ENCODE peak calls at places on chromosomes 4 and X, in nine cellular contexts. J, S, W, B, L, H, Q, F and Z are unnamed samples.

GRCh38 chrX:66046612-66047235 is 6.8 kb upstream of the VSIG4 start:
- DNase-seq in L (no peak), F (no peak), J (no peak), W (no peak), H (no peak), B (no peak), Q (no peak), S (no peak), Z (no peak)

GRCh38 chr4:113646456-113646809 is 115.1 kb downstream of the CAMK2D start:
- DNase-seq in H (peak), Q (peak), B (no peak), S (no peak), F (peak), W (peak), J (no peak), L (no peak), Z (no peak)

GRCh38 chr4:18934197-18934596 is 912.6 kb upstream of the LCORL start:
- DNase-seq in H (no peak), Q (no peak), W (peak), L (no peak), F (peak), S (no peak), J (no peak), B (no peak), Z (no peak)

GRCh38 chr4:188658958-188659522 is 519.8 kb downstream of the TRIML1 start:
- DNase-seq in S (no peak), J (no peak), H (no peak), F (no peak), Q (no peak), L (no peak), W (no peak), B (no peak), Z (no peak)

GRCh38 chr4:98659741-98660507 is 1.5 kb upstream of the TSPAN5 start:
- DNase-seq in W (peak), J (no peak), F (peak), S (no peak), L (no peak), Q (no peak), B (no peak), H (peak), Z (peak)

GRCh38 chrX:68789966-68790365 is 38.9 kb upstream of the EFNB1 start:
- DNase-seq in B (no peak), H (no peak), W (no peak), F (no peak), L (no peak), J (no peak), S (no peak), Q (no peak), Z (no peak)

GRCh38 chr4:140238353-140239041 is 84.5 kb upstream of the MAML3 start:
- DNase-seq in B (peak), Q (peak), L (peak), W (peak), J (peak), S (peak), H (peak), F (peak), Z (no peak)

GRCh38 chr4:64144994-64145393 is 264.3 kb downstream of the TECRL start:
- DNase-seq in B (no peak), F (no peak), W (no peak), J (no peak), H (no peak), L (peak), Q (no peak), S (no peak), Z (no peak)

GRCh38 chr4:108982786-108983185 is 219.9 kb upstream of the ETNPPL start:
- DNase-seq in S (no peak), Q (no peak), W (no peak), B (no peak), F (no peak), L (no peak), J (no peak), H (no peak), Z (no peak)

GRCh38 chr4:111854494-111855087 is 290.7 kb upstream of the FAM241A start:
- DNase-seq in B (no peak), J (no peak), F (peak), Q (no peak), W (peak), H (peak), L (no peak), S (no peak), Z (no peak)

GRCh38 chr4:112284166-112284565 is 1.5 kb downstream of the TIFA start:
- DNase-seq in S (no peak), L (no peak), Q (no peak), F (peak), B (no peak), H (peak), J (no peak), W (peak), Z (no peak)

GRCh38 chr4:13918110-13918509 is 290.6 kb upstream of the BOD1L1 start:
- DNase-seq in W (peak), J (peak), B (no peak), H (peak), S (peak), F (peak), L (peak), Q (no peak), Z (peak)

GRCh38 chrX:24334473-24334872 is 20.6 kb upstream of the SUPT20HL2 start:
- DNase-seq in Q (no peak), L (no peak), F (no peak), J (no peak), H (peak), B (no peak), S (no peak), W (peak), Z (no peak)

GRCh38 chr4:19402666-19403065 is 849.0 kb upstream of the SLIT2 start:
- DNase-seq in S (no peak), W (no peak), L (no peak), Q (no peak), F (no peak), B (no peak), J (no peak), H (peak), Z (no peak)

GRCh38 chr4:1373892-1374705 is 27.1 kb downstream of the UVSSA start:
- DNase-seq in S (no peak), H (no peak), L (no peak), W (no peak), J (no peak), B (peak), F (no peak), Q (peak), Z (no peak)

GRCh38 chr4:170374770-170375169 is 285.0 kb upstream of the AADAT start:
- DNase-seq in H (no peak), S (no peak), L (no peak), W (peak), Q (no peak), F (peak), B (no peak), J (no peak), Z (no peak)

DNA sequence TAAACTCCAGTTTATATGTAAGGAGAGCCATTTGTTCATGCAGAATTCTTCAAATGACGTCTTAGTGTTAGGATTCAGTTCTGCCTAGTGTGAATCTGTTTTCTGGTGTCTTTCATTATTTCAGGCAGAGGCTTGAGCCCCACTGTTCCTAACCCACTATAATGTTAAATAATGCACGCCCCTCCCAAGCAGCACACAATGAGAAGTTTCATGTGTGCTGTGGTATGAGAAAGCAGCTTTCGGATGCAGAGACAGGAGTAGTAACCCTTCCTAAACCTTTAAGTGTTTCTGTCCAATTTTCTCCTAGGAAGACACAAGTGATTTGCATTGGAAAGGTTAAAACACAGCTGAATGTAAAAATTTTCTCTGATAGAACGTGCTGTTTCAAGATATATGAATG is 54.5 kb downstream of the TRIM2 start:
- DNase-seq in J (no peak), W (no peak), Q (no peak), L (no peak), H (no peak), F (no peak), S (no peak), B (no peak), Z (no peak)
- H3K4me3 ChIP-seq in J (no peak), W (no peak), Q (no peak), L (no peak), H (no peak), F (no peak), S (no peak), B (no peak), Z (no peak)

DNA sequence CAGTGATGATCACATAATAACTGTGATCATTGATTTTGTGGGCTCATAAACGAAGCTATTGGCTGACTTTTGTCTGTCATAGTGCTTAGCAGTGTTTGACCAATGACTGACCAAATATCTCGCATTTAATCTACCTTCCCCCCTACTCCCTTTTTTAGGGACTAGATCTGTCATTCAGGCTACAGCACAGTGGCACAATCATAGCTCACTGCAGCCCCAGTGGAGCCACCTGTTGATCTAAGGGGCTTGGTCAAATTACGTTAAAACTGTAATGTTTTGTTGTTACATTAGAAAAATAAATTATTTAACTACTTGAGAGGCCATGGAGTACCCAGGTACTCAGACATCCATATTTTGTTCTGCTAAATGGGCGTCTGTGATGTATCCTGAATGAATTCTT is 1.5 kb downstream of the FUNDC2 start:
- DNase-seq in L (no peak), B (no peak), H (no peak), W (peak), F (no peak), Q (no peak), J (no peak), S (no peak), Z (no peak)
- TF ChIP-seq CTCF in L (no peak), B (no peak), H (no peak), W (peak), F (no peak), Q (no peak), J (no peak), S (no peak), Z (no peak)

GRCh38 chrX:120562569-120562926 is 1.8 kb upstream of the CUL4B start:
- DNase-seq in J (no peak), B (no peak), W (no peak), L (no peak), Q (no peak), S (no peak), H (no peak), F (no peak), Z (no peak)
- H3K4me3 ChIP-seq in J (no peak), B (no peak), W (no peak), L (no peak), Q (no peak), S (no peak), H (no peak), F (no peak), Z (peak)

DNA sequence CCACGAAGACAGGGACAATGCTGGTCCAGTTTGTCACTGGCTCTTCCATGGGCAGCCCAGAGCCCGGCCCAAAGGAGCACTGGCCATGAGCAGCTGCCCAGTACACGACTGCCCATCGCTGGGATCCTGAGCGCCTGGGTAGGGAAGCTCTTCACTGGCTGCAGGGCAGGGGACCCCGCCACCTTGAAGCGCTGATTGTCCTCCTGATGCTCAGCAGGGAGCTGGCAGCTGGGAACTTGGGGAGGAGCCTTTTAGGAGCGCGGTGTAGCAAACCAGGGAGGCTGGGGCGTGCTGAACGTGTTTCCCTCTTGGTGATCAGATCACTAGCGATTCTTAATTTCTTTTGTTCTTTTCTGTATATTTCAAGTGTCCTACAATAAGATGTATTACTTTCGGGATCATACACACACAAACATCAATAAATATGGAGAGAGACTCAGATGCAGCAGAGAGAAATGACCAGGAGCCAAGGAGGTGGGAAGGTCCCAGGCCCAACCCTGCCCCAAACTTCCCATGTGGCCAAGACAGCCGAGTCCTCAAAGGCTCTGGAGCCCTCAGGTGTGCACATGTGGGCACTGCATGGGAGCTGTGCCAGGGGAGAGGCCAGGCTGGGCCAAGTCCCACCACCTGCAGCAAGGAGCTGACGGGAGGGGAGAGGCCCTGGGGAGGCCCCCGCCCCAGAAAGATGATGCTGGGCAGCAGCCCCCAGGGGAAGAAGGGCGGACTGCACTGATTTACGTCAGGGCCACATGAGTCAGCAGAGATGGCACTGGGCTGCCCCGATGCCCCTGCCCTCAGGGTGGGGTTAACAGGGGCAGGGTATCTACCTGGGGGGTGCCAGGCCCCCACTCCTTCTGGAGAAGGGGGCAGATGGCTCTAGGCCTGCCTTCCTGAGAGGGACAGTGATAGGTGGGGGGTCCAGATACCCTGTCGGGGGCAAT is 1.6 kb downstream of the L1CAM start:
- DNase-seq in Q (no peak), H (no peak), B (no peak), F (peak), S (no peak), L (no peak), W (peak), J (no peak), Z (no peak)
- TF ChIP-seq CTCF in Q (no peak), H (no peak), B (no peak), F (peak), S (no peak), L (no peak), W (peak), J (no peak), Z (peak)

DNA sequence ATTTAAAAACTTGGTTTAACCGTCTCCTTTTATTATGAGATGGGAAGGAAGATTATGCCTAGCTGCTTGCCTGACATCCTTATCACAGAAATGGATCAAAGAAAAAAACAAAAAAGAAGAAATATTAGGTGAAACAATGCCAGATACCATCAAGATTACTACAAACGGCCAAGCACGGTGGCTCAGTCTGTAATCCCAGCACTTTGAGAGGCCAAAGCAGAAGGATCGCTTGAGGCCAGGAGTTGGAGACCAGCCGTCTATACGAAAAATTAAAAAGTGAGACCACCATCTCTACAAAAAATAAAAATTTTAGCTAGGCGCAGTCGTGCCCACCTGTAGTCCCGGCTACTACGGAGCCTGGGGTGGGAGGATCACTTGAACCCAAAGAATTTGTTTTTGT is 2.3 kb downstream of the FRYL start:
- DNase-seq in Q (no peak), F (no peak), S (no peak), J (no peak), B (no peak), L (no peak), W (no peak), H (peak), Z (no peak)
- H3K4me3 ChIP-seq in Q (peak), F (peak), S (no peak), J (peak), B (peak), L (no peak), W (peak), H (peak), Z (peak)

DNA sequence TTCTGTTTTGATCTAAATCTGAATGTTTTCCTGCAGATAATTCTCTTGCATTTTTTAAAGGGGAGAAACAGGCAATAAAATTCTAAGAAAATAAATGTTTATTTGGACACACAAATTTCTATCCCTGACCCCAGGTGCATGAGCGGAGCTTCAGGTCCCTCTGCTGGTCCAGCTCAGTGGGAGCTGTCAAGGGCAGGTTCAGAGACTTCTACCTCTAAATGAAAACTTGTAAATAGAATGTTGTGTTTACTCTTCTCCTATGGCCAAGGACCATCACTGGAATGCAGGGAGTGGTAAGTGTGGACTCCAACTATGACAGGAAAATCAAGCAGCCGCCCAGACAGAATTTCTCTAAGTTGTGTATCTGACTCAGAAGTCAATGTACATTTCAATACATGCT is 148.6 kb upstream of the TTC29 start:
- DNase-seq in W (no peak), L (no peak), H (no peak), J (no peak), B (no peak), S (no peak), Q (no peak), F (peak), Z (no peak)
- TF ChIP-seq CTCF in W (peak), L (no peak), H (peak), J (no peak), B (no peak), S (no peak), Q (no peak), F (peak), Z (peak)